ENCODE peak calls at places on chromosomes 16 and 17, in ten cellular contexts. One of them, this sample, is unnamed.
A peak's percentile ranks its signal among the peaks of the same experiment; 100 is the strongest.

GRCh38 chr16:8751481-8752311 is 45.7 kb downstream of the TMEM186 start:
- DNase-seq in effector memory CD4-positive, alpha-beta T cell: no peak
- DNase-seq in tibial artery: no peak
- DNase-seq in endothelial cell of umbilical vein: peak; percentile 13
- DNase-seq in esophagus squamous epithelium: no peak
- DNase-seq in lung: no peak
- DNase-seq in SJSA1: no peak
- DNase-seq in ovary: no peak
- DNase-seq in left lung: no peak
- DNase-seq in transverse colon: no peak
- DNase-seq in this sample: peak; percentile 80

GRCh38 chr16:14013145-14013570 is 58.0 kb upstream of the MRTFB start:
- DNase-seq in SJSA1: no peak
- DNase-seq in transverse colon: no peak
- DNase-seq in left lung: no peak
- DNase-seq in ovary: no peak
- DNase-seq in tibial artery: no peak
- DNase-seq in lung: no peak
- DNase-seq in endothelial cell of umbilical vein: no peak
- DNase-seq in effector memory CD4-positive, alpha-beta T cell: no peak
- DNase-seq in esophagus squamous epithelium: no peak
- DNase-seq in this sample: no peak

GRCh38 chr17:80447790-80448189 is 28.6 kb downstream of the NPTX1 start:
- DNase-seq in ovary: no peak
- DNase-seq in endothelial cell of umbilical vein: no peak
- DNase-seq in left lung: no peak
- DNase-seq in tibial artery: no peak
- DNase-seq in SJSA1: no peak
- DNase-seq in effector memory CD4-positive, alpha-beta T cell: no peak
- DNase-seq in esophagus squamous epithelium: no peak
- DNase-seq in transverse colon: no peak
- DNase-seq in lung: no peak
- DNase-seq in this sample: no peak

GRCh38 chr17:51425793-51426192 is 165.4 kb downstream of the UTP18 start:
- DNase-seq in left lung: no peak
- DNase-seq in SJSA1: no peak
- DNase-seq in transverse colon: no peak
- DNase-seq in effector memory CD4-positive, alpha-beta T cell: no peak
- DNase-seq in ovary: no peak
- DNase-seq in endothelial cell of umbilical vein: no peak
- DNase-seq in esophagus squamous epithelium: no peak
- DNase-seq in lung: no peak
- DNase-seq in tibial artery: no peak
- DNase-seq in this sample: no peak

GRCh38 chr17:3964203-3965122 is at the start of gene ATP2A3:
- DNase-seq in transverse colon: peak; percentile 78
- DNase-seq in SJSA1: no peak
- DNase-seq in effector memory CD4-positive, alpha-beta T cell: peak; percentile 55
- DNase-seq in ovary: no peak
- DNase-seq in esophagus squamous epithelium: no peak
- DNase-seq in endothelial cell of umbilical vein: no peak
- DNase-seq in tibial artery: no peak
- DNase-seq in lung: no peak
- DNase-seq in left lung: peak; percentile 92
- DNase-seq in this sample: peak; percentile 43

GRCh38 chr17:19686400-19687090 is 29.8 kb downstream of the SLC47A2 start:
- DNase-seq in SJSA1: no peak
- DNase-seq in left lung: no peak
- DNase-seq in tibial artery: no peak
- DNase-seq in ovary: no peak
- DNase-seq in lung: no peak
- DNase-seq in transverse colon: no peak
- DNase-seq in effector memory CD4-positive, alpha-beta T cell: no peak
- DNase-seq in endothelial cell of umbilical vein: no peak
- DNase-seq in esophagus squamous epithelium: no peak
- DNase-seq in this sample: no peak

GRCh38 chr17:60941028-60941427 is 263.4 kb downstream of the BCAS3 start:
- DNase-seq in SJSA1: no peak
- DNase-seq in effector memory CD4-positive, alpha-beta T cell: no peak
- DNase-seq in endothelial cell of umbilical vein: peak; percentile 60
- DNase-seq in ovary: peak; percentile 19
- DNase-seq in transverse colon: peak; percentile 78
- DNase-seq in lung: peak; percentile 50
- DNase-seq in tibial artery: peak; percentile 71
- DNase-seq in esophagus squamous epithelium: no peak
- DNase-seq in left lung: no peak
- DNase-seq in this sample: peak; percentile 90

GRCh38 chr16:12186774-12187335 is 210.3 kb downstream of the SNX29 start:
- DNase-seq in tibial artery: no peak
- DNase-seq in SJSA1: no peak
- DNase-seq in ovary: no peak
- DNase-seq in effector memory CD4-positive, alpha-beta T cell: no peak
- DNase-seq in left lung: no peak
- DNase-seq in transverse colon: no peak
- DNase-seq in endothelial cell of umbilical vein: peak; percentile 52
- DNase-seq in esophagus squamous epithelium: no peak
- DNase-seq in lung: no peak
- DNase-seq in this sample: peak; percentile 36

GRCh38 chr16:10847166-10847565 is 28.6 kb upstream of the TVP23A start:
- DNase-seq in esophagus squamous epithelium: no peak
- DNase-seq in lung: no peak
- DNase-seq in ovary: no peak
- DNase-seq in left lung: no peak
- DNase-seq in SJSA1: no peak
- DNase-seq in transverse colon: no peak
- DNase-seq in endothelial cell of umbilical vein: no peak
- DNase-seq in tibial artery: no peak
- DNase-seq in effector memory CD4-positive, alpha-beta T cell: no peak
- DNase-seq in this sample: no peak

GRCh38 chr17:44745301-44745700 is 13.5 kb upstream of the ADAM11 start:
- DNase-seq in esophagus squamous epithelium: no peak
- DNase-seq in lung: no peak
- DNase-seq in transverse colon: no peak
- DNase-seq in effector memory CD4-positive, alpha-beta T cell: no peak
- DNase-seq in SJSA1: no peak
- DNase-seq in tibial artery: no peak
- DNase-seq in left lung: no peak
- DNase-seq in ovary: no peak
- DNase-seq in endothelial cell of umbilical vein: no peak
- DNase-seq in this sample: no peak

GRCh38 chr16:63925221-63925620 is 1196.6 kb downstream of the CDH11 start:
- DNase-seq in SJSA1: no peak
- DNase-seq in left lung: no peak
- DNase-seq in effector memory CD4-positive, alpha-beta T cell: no peak
- DNase-seq in endothelial cell of umbilical vein: no peak
- DNase-seq in ovary: no peak
- DNase-seq in lung: no peak
- DNase-seq in esophagus squamous epithelium: no peak
- DNase-seq in tibial artery: no peak
- DNase-seq in transverse colon: no peak
- DNase-seq in this sample: no peak

GRCh38 chr16:27355610-27356009 is 41.8 kb downstream of the IL4R start:
- DNase-seq in ovary: no peak
- DNase-seq in left lung: no peak
- DNase-seq in endothelial cell of umbilical vein: peak; percentile 46
- DNase-seq in transverse colon: peak; percentile 50
- DNase-seq in esophagus squamous epithelium: no peak
- DNase-seq in SJSA1: no peak
- DNase-seq in effector memory CD4-positive, alpha-beta T cell: peak; percentile 18
- DNase-seq in lung: peak; percentile 59
- DNase-seq in tibial artery: no peak
- DNase-seq in this sample: peak; percentile 61

DNA sequence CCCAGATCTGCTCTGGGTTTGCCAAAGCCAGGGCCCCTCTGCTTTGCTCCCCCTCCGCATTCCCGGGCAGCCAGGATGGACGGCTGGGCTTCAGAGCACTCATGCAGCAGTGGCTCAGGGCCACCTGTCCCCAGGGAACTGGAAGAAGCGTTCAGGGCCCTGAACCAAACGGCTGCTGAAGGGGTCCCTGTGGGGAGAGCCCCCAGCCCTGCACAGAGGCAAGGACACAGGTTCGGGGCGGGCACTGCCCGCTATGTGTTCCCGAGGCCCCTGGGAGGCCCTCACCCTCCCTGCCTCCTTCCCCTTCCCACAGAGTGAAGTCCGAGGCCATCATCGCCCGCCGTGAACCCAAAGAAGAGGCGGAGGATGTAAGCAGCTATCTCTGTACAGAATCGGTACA is 10.4 kb downstream of the NME3 start:
- DNase-seq in SJSA1: no peak
- DNase-seq in tibial artery: no peak
- DNase-seq in esophagus squamous epithelium: no peak
- DNase-seq in left lung: no peak
- DNase-seq in transverse colon: no peak
- DNase-seq in lung: no peak
- DNase-seq in endothelial cell of umbilical vein: no peak
- DNase-seq in ovary: no peak
- DNase-seq in effector memory CD4-positive, alpha-beta T cell: no peak
- DNase-seq in this sample: no peak
- H3K27ac ChIP-seq in SJSA1: no peak overlapping the region
- H3K27ac ChIP-seq in tibial artery: no peak overlapping the region
- H3K27ac ChIP-seq in esophagus squamous epithelium: no peak overlapping the region
- H3K27ac ChIP-seq in left lung: no peak overlapping the region
- H3K27ac ChIP-seq in transverse colon: no peak overlapping the region
- H3K27ac ChIP-seq in lung: no peak overlapping the region
- H3K27ac ChIP-seq in endothelial cell of umbilical vein: no peak overlapping the region
- H3K27ac ChIP-seq in ovary: no peak overlapping the region
- H3K27ac ChIP-seq in effector memory CD4-positive, alpha-beta T cell: no peak overlapping the region
- H3K27ac ChIP-seq in this sample: no peak overlapping the region

GRCh38 chr17:57548421-57549385 is 196.4 kb downstream of the CCDC182 start:
- DNase-seq in esophagus squamous epithelium: no peak
- DNase-seq in SJSA1: peak; percentile 72
- DNase-seq in effector memory CD4-positive, alpha-beta T cell: no peak
- DNase-seq in left lung: no peak
- DNase-seq in ovary: peak; percentile 47
- DNase-seq in endothelial cell of umbilical vein: peak; percentile 39
- DNase-seq in tibial artery: no peak
- DNase-seq in lung: no peak
- DNase-seq in transverse colon: no peak
- DNase-seq in this sample: no peak
- H3K4me1 ChIP-seq in esophagus squamous epithelium: no peaks in the 10 kb centered on the region
- H3K4me1 ChIP-seq in SJSA1: peaks cover 33% of the 10 kb centered on the region
- H3K4me1 ChIP-seq in effector memory CD4-positive, alpha-beta T cell: no peaks in the 10 kb centered on the region
- H3K4me1 ChIP-seq in left lung: peaks cover 5% of the 10 kb centered on the region
- H3K4me1 ChIP-seq in ovary: peaks cover 9% of the 10 kb centered on the region
- H3K4me1 ChIP-seq in endothelial cell of umbilical vein: peaks cover 3% of the 10 kb centered on the region
- H3K4me1 ChIP-seq in tibial artery: no peaks in the 10 kb centered on the region
- H3K4me1 ChIP-seq in lung: peaks cover 5% of the 10 kb centered on the region
- H3K4me1 ChIP-seq in transverse colon: no peaks in the 10 kb centered on the region
- H3K4me1 ChIP-seq in this sample: no peaks in the 10 kb centered on the region

GRCh38 chr16:50209548-50210265 is 56.6 kb downstream of the TENT4B start:
- DNase-seq in tibial artery: no peak
- DNase-seq in esophagus squamous epithelium: no peak
- DNase-seq in left lung: no peak
- DNase-seq in ovary: no peak
- DNase-seq in effector memory CD4-positive, alpha-beta T cell: no peak
- DNase-seq in transverse colon: peak; percentile 35
- DNase-seq in SJSA1: no peak
- DNase-seq in lung: no peak
- DNase-seq in endothelial cell of umbilical vein: no peak
- DNase-seq in this sample: no peak
- H3K27ac ChIP-seq in tibial artery: peak overlapping the region; percentile 42
- H3K27ac ChIP-seq in esophagus squamous epithelium: no peak overlapping the region
- H3K27ac ChIP-seq in left lung: peak overlapping the region; percentile 20
- H3K27ac ChIP-seq in ovary: no peak overlapping the region
- H3K27ac ChIP-seq in effector memory CD4-positive, alpha-beta T cell: no peak overlapping the region
- H3K27ac ChIP-seq in transverse colon: peak overlapping the region; percentile 70
- H3K27ac ChIP-seq in SJSA1: no peak overlapping the region
- H3K27ac ChIP-seq in lung: no peak overlapping the region
- H3K27ac ChIP-seq in endothelial cell of umbilical vein: no peak overlapping the region
- H3K27ac ChIP-seq in this sample: peak overlapping the region; percentile 64

GRCh38 chr16:74607310-74607966 is 524 bp upstream of the GLG1 start:
- DNase-seq in transverse colon: no peak
- DNase-seq in ovary: no peak
- DNase-seq in tibial artery: no peak
- DNase-seq in SJSA1: no peak
- DNase-seq in endothelial cell of umbilical vein: no peak
- DNase-seq in left lung: no peak
- DNase-seq in esophagus squamous epithelium: no peak
- DNase-seq in lung: no peak
- DNase-seq in effector memory CD4-positive, alpha-beta T cell: no peak
- DNase-seq in this sample: no peak

GRCh38 chr16:74607967-74608356 is 1.0 kb upstream of the GLG1 start:
- DNase-seq in SJSA1: no peak
- DNase-seq in effector memory CD4-positive, alpha-beta T cell: no peak
- DNase-seq in tibial artery: peak; percentile 24
- DNase-seq in lung: no peak
- DNase-seq in endothelial cell of umbilical vein: no peak
- DNase-seq in transverse colon: no peak
- DNase-seq in left lung: no peak
- DNase-seq in ovary: no peak
- DNase-seq in esophagus squamous epithelium: no peak
- DNase-seq in this sample: peak; percentile 56

GRCh38 chr16:74606521-74607309 is at the start of gene GLG1:
- DNase-seq in tibial artery: peak; percentile 91
- DNase-seq in lung: peak; percentile 91
- DNase-seq in ovary: peak; percentile 92
- DNase-seq in left lung: peak; percentile 99
- DNase-seq in effector memory CD4-positive, alpha-beta T cell: peak; percentile 86
- DNase-seq in SJSA1: peak; percentile 89
- DNase-seq in endothelial cell of umbilical vein: peak; percentile 94
- DNase-seq in transverse colon: peak; percentile 94
- DNase-seq in esophagus squamous epithelium: peak; percentile 59
- DNase-seq in this sample: peak; percentile 98

GRCh38 chr16:74605332-74605731 is 1.6 kb downstream of the GLG1 start:
- DNase-seq in transverse colon: no peak
- DNase-seq in left lung: no peak
- DNase-seq in lung: no peak
- DNase-seq in SJSA1: no peak
- DNase-seq in ovary: no peak
- DNase-seq in esophagus squamous epithelium: no peak
- DNase-seq in effector memory CD4-positive, alpha-beta T cell: no peak
- DNase-seq in tibial artery: no peak
- DNase-seq in endothelial cell of umbilical vein: peak; percentile 37
- DNase-seq in this sample: peak; percentile 26

DNA sequence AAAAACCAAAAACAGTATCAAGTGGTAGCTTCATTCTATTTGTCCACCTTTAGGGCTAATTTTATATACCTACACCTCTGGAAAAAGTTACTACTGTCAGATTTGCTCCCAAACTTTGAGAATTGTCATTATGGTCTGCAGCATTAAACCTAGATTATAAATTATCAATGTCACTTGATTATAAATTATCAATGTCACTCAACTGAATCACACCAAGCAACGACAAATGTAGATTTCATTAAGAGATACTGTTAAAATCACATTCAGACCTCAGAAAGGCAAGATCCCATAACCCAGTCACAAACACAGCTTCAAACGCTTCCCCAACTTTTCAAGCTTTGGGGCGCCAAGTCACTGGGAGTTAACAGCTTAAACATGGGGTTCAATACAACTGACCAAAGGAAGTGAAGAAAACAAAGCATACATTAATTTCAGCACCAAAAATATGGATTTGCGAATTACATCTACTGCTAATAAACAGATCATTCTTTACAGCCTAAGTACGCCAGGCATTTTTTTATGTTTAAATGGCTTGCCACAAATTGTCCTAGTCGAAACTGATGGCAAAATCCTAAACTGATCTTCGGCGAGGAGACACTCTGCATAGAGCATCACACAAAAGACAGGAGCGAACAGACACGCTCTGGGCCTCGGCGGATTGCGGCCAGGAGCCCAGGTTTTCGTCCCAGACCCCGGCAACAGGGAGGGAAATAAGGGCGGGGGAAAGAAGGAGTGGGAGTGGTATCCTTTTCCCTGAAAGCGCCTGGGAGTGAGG is 981 bp downstream of the GLG1 start:
- DNase-seq in transverse colon: no peak
- DNase-seq in lung: no peak
- DNase-seq in tibial artery: no peak
- DNase-seq in effector memory CD4-positive, alpha-beta T cell: no peak
- DNase-seq in left lung: no peak
- DNase-seq in endothelial cell of umbilical vein: no peak
- DNase-seq in SJSA1: no peak
- DNase-seq in ovary: no peak
- DNase-seq in esophagus squamous epithelium: no peak
- DNase-seq in this sample: peak; percentile 62
- H3K4me1 ChIP-seq in transverse colon: peaks cover 22% of the 10 kb centered on the region
- H3K4me1 ChIP-seq in lung: peaks cover 7% of the 10 kb centered on the region
- H3K4me1 ChIP-seq in tibial artery: no peaks in the 10 kb centered on the region
- H3K4me1 ChIP-seq in effector memory CD4-positive, alpha-beta T cell: peaks cover 34% of the 10 kb centered on the region
- H3K4me1 ChIP-seq in left lung: peaks cover 59% of the 10 kb centered on the region
- H3K4me1 ChIP-seq in endothelial cell of umbilical vein: peaks cover 31% of the 10 kb centered on the region
- H3K4me1 ChIP-seq in SJSA1: peaks cover 27% of the 10 kb centered on the region
- H3K4me1 ChIP-seq in ovary: peaks cover 2% of the 10 kb centered on the region
- H3K4me1 ChIP-seq in esophagus squamous epithelium: peaks cover 11% of the 10 kb centered on the region
- H3K4me1 ChIP-seq in this sample: peaks cover 25% of the 10 kb centered on the region